ENCODE peak calls at places on chromosome 1, in seven cellular contexts. L is fibroblast of lung, K is breast epithelium, O is Karpas-422, C is ovary, N is A549, J is AG04450. Z is an unnamed sample.

GRCh38 chr1:32733573-32734321 is 31.2 kb upstream of the SYNC start:
- DNase-seq in O (no peak), N (no peak), J (no peak), L (peak), K (no peak), C (no peak), Z (no peak)

GRCh38 chr1:32393832-32394140 is 455 bp downstream of the BSDC1 start:
- DNase-seq in N (peak), C (no peak), L (no peak), O (peak), K (peak), J (no peak), Z (no peak)

GRCh38 chr1:41518471-41518870 is 34.0 kb upstream of the EDN2 start:
- DNase-seq in J (no peak), L (no peak), K (no peak), O (no peak), N (no peak), C (no peak), Z (no peak)

GRCh38 chr1:160308451-160309182 is 23.7 kb upstream of the PEX19 start:
- DNase-seq in J (no peak), O (no peak), L (no peak), K (no peak), C (no peak), N (no peak), Z (no peak)

GRCh38 chr1:229254910-229255541 is 15.9 kb upstream of the RAB4A start:
- DNase-seq in J (no peak), K (no peak), N (no peak), L (no peak), O (no peak), C (no peak), Z (no peak)

GRCh38 chr1:116711061-116711582 is 43.1 kb upstream of the CD2 start:
- DNase-seq in O (no peak), C (no peak), N (no peak), K (no peak), L (no peak), J (no peak), Z (no peak)

GRCh38 chr1:182993746-182994145 is 29.5 kb upstream of the LAMC1 start:
- DNase-seq in N (no peak), L (no peak), O (no peak), J (no peak), K (no peak), C (no peak), Z (no peak)

GRCh38 chr1:216721878-216722277 is 1.4 kb downstream of the ESRRG start:
- DNase-seq in J (no peak), K (no peak), O (no peak), N (no peak), L (no peak), C (no peak), Z (no peak)

GRCh38 chr1:103561612-103562395 is 9.6 kb upstream of the AMY2B start:
- DNase-seq in N (no peak), J (no peak), K (no peak), L (no peak), C (no peak), O (no peak), Z (no peak)

GRCh38 chr1:16189003-16189402 is 23.4 kb downstream of the ARHGEF19 start:
- DNase-seq in K (no peak), C (no peak), N (no peak), J (no peak), L (no peak), O (no peak), Z (peak)

GRCh38 chr1:26307363-26307781 is 936 bp upstream of the UBXN11 start:
- DNase-seq in J (no peak), N (no peak), K (no peak), O (peak), C (no peak), L (no peak), Z (no peak)

GRCh38 chr1:113048064-113048463 is 24.9 kb upstream of the LRIG2 start:
- DNase-seq in O (no peak), L (no peak), J (no peak), K (no peak), N (no peak), C (no peak), Z (no peak)

GRCh38 chr1:23393706-23394105 is 24.1 kb upstream of the ZNF436 start:
- DNase-seq in J (no peak), K (peak), L (peak), C (peak), O (no peak), N (no peak), Z (peak)

GRCh38 chr1:198936371-198937083 is 297.7 kb downstream of the PTPRC start:
- DNase-seq in J (no peak), O (peak), L (peak), N (no peak), K (no peak), C (no peak), Z (no peak)

GRCh38 chr1:245549981-245550701 is 395.4 kb downstream of the KIF26B start:
- DNase-seq in O (no peak), C (no peak), L (no peak), N (no peak), K (no peak), J (no peak), Z (no peak)

GRCh38 chr1:53851571-53852282 is 13.6 kb upstream of the NDC1 start:
- DNase-seq in C (no peak), J (no peak), K (no peak), L (no peak), O (no peak), N (no peak), Z (no peak)

GRCh38 chr1:93871356-93871755 is 7.7 kb downstream of the DNTTIP2 start:
- DNase-seq in J (no peak), C (no peak), O (no peak), N (no peak), L (no peak), K (no peak), Z (no peak)

GRCh38 chr1:16716691-16717173 is 23.6 kb upstream of the RNU1-4 start:
- DNase-seq in N (no peak), J (no peak), L (no peak), K (peak), C (peak), O (peak), Z (peak)

GRCh38 chr1:165174485-165174884 is 182.0 kb downstream of the LMX1A start:
- DNase-seq in O (no peak), L (no peak), J (no peak), N (no peak), K (no peak), C (no peak), Z (no peak)

GRCh38 chr1:213987422-213987875 is 324 bp upstream of the PROX1 start:
- DNase-seq in K (no peak), C (no peak), J (no peak), L (no peak), O (no peak), N (no peak), Z (no peak)

GRCh38 chr1:19272064-19272463 is 16.5 kb downstream of the AKR7A3 start:
- DNase-seq in L (no peak), C (no peak), K (no peak), N (no peak), J (no peak), O (no peak), Z (no peak)

GRCh38 chr1:18134324-18135046 is 26.9 kb downstream of the IGSF21 start:
- DNase-seq in C (no peak), O (no peak), N (no peak), L (no peak), J (no peak), K (no peak), Z (no peak)

GRCh38 chr1:212977781-212978645 is 27.7 kb downstream of the VASH2 start:
- DNase-seq in N (no peak), J (no peak), C (no peak), O (no peak), L (peak), K (no peak), Z (no peak)

GRCh38 chr1:1621682-1622577 is 6.6 kb downstream of the MIB2 start:
- DNase-seq in N (no peak), J (no peak), K (no peak), C (no peak), L (peak), O (no peak), Z (peak)

GRCh38 chr1:156663178-156663577 is 14.0 kb downstream of the NES start:
- DNase-seq in C (no peak), K (no peak), N (no peak), J (no peak), O (no peak), L (peak), Z (no peak)

GRCh38 chr1:24301395-24302175 is 17.6 kb upstream of the GRHL3 start:
- DNase-seq in N (no peak), L (peak), K (no peak), O (no peak), C (no peak), J (no peak), Z (no peak)

GRCh38 chr1:40692429-40692905 is 963 bp downstream of the NFYC start:
- DNase-seq in K (no peak), N (peak), O (no peak), J (no peak), C (no peak), L (peak), Z (no peak)

GRCh38 chr1:12316331-12316730 is 86.5 kb downstream of the VPS13D start:
- DNase-seq in J (no peak), O (no peak), N (no peak), K (no peak), L (peak), C (no peak), Z (no peak)

GRCh38 chr1:105608713-105609112 is 1447.8 kb upstream of the PRMT6 start:
- DNase-seq in O (peak), N (no peak), K (no peak), C (no peak), L (no peak), J (no peak), Z (no peak)

GRCh38 chr1:184823080-184823479 is 68.4 kb upstream of the EDEM3 start:
- DNase-seq in J (no peak), N (no peak), K (no peak), O (no peak), L (no peak), C (no peak), Z (no peak)

GRCh38 chr1:171738921-171739320 is 2.9 kb downstream of the VAMP4 start:
- DNase-seq in O (no peak), C (no peak), N (no peak), L (peak), K (no peak), J (no peak), Z (no peak)

GRCh38 chr1:89799495-89799894 is 21.3 kb upstream of the LRRC8D start:
- DNase-seq in L (no peak), O (no peak), N (no peak), C (no peak), J (no peak), K (no peak), Z (no peak)

GRCh38 chr1:40153073-40153770 is 8.0 kb upstream of the RLF start:
- DNase-seq in K (no peak), L (peak), C (no peak), O (peak), N (no peak), J (peak), Z (no peak)

GRCh38 chr1:65431111-65431705 is 10.7 kb downstream of the LEPR start:
- DNase-seq in L (peak), C (no peak), J (no peak), O (peak), K (no peak), N (no peak), Z (no peak)

GRCh38 chr1:234585333-234586055 is 24.5 kb downstream of the IRF2BP2 start:
- DNase-seq in O (peak), J (no peak), N (no peak), K (no peak), L (peak), C (no peak), Z (no peak)

GRCh38 chr1:87278791-87279190 is 49.9 kb upstream of the LMO4 start:
- DNase-seq in C (no peak), J (no peak), O (no peak), L (peak), K (no peak), N (no peak), Z (no peak)

GRCh38 chr1:43961692-43962091 is 8.1 kb upstream of the DPH2 start:
- DNase-seq in N (no peak), O (no peak), K (no peak), C (no peak), L (no peak), J (no peak), Z (no peak)

GRCh38 chr1:31798086-31798432 is 17.8 kb downstream of the SPOCD1 start:
- DNase-seq in K (no peak), C (no peak), J (no peak), O (no peak), L (no peak), N (no peak), Z (peak)

GRCh38 chr1:3470650-3471355 is 16.3 kb downstream of the ARHGEF16 start:
- DNase-seq in N (no peak), J (no peak), L (no peak), C (peak), O (no peak), K (no peak), Z (peak)
- H3K27ac ChIP-seq in N (peak), J (no peak), L (no peak), C (no peak), O (no peak), K (no peak), Z (no peak)

DNA sequence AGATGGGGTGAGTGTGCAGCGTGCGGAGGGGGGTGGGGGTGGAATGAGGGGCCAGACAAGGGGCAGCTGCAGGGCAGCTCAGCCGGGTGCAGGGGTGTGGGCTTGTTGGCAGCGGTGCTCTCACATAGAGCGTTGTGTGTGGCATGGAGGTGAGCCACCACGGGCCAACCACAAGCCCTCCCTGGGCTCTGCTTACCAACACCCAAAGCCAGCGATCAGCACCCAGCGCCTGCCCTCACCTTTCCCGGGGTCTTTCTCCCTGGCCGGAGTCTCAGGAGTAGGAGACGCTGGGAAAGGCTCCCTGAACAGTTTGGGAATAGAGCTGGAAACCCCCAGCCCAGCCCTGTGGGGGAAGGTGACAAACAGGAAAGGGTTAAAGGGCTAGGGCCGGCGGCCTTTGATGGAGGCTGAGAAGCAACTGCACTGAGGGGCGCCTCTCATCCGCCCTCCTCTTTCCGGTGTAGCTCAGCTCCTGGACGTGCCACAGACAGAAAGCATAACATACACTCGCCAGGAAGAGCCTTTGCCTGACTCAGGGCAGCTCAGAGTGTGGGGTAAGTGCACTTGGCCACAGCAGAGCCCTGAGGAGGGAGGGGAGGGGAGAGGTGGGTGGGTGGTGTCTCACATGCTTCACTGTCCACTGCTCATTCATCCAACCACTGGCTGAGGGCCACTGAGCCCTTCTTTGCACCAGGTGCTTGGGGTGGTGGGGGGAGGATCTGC is 577 bp downstream of the IKBKE start:
- DNase-seq in O (peak), K (no peak), N (peak), L (peak), J (peak), C (no peak), Z (no peak)
- H3K4me3 ChIP-seq in O (peak), K (peak), N (peak), L (peak), J (peak), C (peak), Z (peak)

GRCh38 chr1:92030701-92031107 is 919 bp downstream of the EPHX4 start:
- DNase-seq in O (no peak), N (no peak), J (no peak), L (peak), C (no peak), K (no peak), Z (no peak)
- H3K27ac ChIP-seq in O (no peak), N (no peak), J (peak), L (no peak), C (no peak), K (no peak), Z (no peak)

DNA sequence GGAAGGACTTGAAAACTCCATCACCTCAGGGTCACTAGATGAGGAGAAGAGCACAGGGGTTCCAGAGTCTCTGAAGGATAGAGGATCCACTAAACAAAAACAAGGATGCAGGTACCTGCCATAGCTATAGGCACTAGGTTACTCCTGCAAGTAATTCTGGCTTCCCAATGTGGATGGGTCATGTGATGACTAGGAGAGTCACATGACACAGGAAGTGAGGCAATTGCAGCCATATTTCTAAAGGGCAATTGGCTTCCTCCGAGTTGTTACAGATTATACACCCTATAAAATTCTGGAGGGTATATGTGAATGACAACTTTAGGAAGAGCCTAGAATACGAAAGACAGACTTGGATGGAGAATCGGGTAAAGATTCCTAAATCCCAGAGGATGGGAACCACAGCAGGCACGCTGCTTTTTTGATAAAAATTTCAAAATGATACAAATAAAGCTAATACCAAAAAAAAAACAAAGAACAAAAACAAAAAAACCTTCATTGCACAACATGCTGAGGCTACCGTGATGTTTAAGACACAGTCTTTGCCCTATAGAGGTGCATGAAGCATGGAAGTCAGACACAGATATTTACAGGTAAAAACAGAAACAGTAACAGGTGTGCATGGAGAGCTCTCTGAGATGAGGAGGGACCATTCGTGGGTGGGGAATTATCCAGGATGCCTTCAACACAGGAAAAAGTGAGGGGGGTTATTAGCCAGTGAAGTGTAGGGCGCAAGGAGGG is 10.5 kb downstream of the MTX1 start:
- DNase-seq in J (no peak), L (peak), C (peak), N (no peak), K (no peak), O (peak), Z (no peak)
- H3K4me3 ChIP-seq in J (no peak), L (no peak), C (no peak), N (no peak), K (peak), O (no peak), Z (peak)

GRCh38 chr1:100462291-100463040 is 75.5 kb upstream of the GPR88 start:
- DNase-seq in N (no peak), L (no peak), J (no peak), O (no peak), C (no peak), K (no peak), Z (no peak)

GRCh38 chr1:100458925-100459814 is 78.8 kb upstream of the GPR88 start:
- DNase-seq in C (peak), L (peak), J (peak), O (peak), K (peak), N (peak), Z (no peak)

GRCh38 chr1:100461222-100461621 is 76.7 kb upstream of the GPR88 start:
- DNase-seq in J (no peak), N (no peak), L (peak), K (no peak), O (no peak), C (no peak), Z (no peak)

GRCh38 chr1:100459815-100460114 is 78.2 kb upstream of the GPR88 start:
- DNase-seq in K (no peak), C (no peak), N (no peak), J (no peak), O (no peak), L (no peak), Z (no peak)

DNA sequence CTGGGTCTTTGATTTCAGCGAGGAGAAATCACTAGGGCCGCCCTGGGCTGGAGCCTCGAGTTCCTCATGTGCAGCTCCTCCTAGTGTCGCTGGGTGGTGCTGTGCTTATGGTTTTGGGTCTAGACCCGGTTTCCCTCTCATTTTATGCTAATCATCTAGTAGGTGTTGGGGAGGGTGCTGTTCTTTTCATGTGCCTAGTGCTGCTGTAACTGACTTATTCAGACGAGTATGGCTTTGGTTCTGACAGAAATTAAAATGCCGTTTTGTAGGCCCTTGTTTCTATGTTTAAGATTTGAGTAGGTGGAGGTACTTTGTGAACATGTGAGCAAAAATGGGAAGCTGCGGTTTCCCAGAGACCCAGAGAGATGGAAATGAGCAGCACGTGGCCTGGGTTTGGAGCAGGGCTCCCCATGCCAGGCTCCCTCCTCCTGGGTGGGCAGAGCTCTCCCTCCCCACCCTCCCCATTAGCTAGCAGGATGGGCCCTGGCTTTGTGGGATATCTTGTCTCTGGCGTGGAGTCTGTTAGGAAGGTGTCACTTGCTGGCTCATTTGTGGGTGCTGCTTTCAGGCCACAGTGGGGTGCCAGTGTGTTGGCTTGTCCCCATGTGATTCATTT is 74.0 kb upstream of the GPR88 start:
- DNase-seq in C (peak), K (no peak), N (peak), J (no peak), L (peak), O (peak), Z (peak)
- H3K27ac ChIP-seq in C (no peak), K (no peak), N (no peak), J (no peak), L (no peak), O (peak), Z (no peak)

DNA sequence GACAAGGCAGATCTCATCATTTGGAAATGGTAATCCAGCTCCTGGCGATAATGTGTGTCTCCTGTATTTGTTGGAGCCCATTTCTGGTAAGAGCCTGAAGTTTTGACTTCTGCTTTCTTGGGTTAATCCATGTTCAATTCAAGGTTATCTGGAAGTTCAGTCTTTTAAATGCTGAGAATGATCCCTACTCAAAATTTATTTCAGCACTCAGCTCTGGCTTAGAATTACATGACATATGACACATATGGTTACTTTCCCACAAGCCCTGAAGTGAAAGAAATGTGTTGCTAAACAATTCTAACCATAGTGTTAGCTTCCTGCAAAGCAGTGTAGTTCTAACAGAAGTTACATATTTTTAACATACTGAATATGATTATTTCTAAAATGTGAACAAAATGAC is 2.7 kb downstream of the PTGFR start:
- DNase-seq in K (no peak), J (no peak), C (no peak), N (no peak), O (no peak), L (no peak), Z (no peak)
- H3K4me3 ChIP-seq in K (peak), J (no peak), C (peak), N (no peak), O (no peak), L (no peak), Z (no peak)